ENCODE peak calls at places on chromosome 5, in five cellular contexts. Q is heart left ventricle, X is uterus, M is suprapubic skin, F is left lung. R is an unnamed sample. For H3K4me1, the result is how much of the 10 kb centered on the place peaks cover.

GRCh38 chr5:135335031-135335828 is 63.8 kb downstream of the MACROH2A1 start:
- DNase-seq in Q (no peak), F (no peak), X (no peak), M (no peak), R (no peak)

GRCh38 chr5:97243352-97243751 is 60.3 kb upstream of the RIOK2 start:
- DNase-seq in F (no peak), X (no peak), Q (no peak), M (no peak), R (no peak)

GRCh38 chr5:36685631-36686147 is 79.3 kb downstream of the SLC1A3 start:
- DNase-seq in X (no peak), F (no peak), M (no peak), Q (no peak), R (no peak)

GRCh38 chr5:170739446-170739845 is 44.1 kb upstream of the GABRP start:
- DNase-seq in M (no peak), Q (no peak), X (no peak), F (no peak), R (no peak)

GRCh38 chr5:180670586-180671359 is 21.4 kb upstream of the FLT4 start:
- DNase-seq in M (no peak), F (no peak), X (no peak), Q (peak), R (peak)

GRCh38 chr5:150009671-150010387 is 9.3 kb downstream of the HMGXB3 start:
- DNase-seq in Q (peak), X (no peak), F (no peak), M (no peak), R (no peak)

GRCh38 chr5:178287091-178287790 is 54.6 kb upstream of the PHYKPL start:
- DNase-seq in F (no peak), Q (no peak), X (no peak), M (no peak), R (no peak)

GRCh38 chr5:96661841-96662724 is at the start of gene CAST:
- DNase-seq in Q (peak), F (peak), X (peak), M (peak), R (peak)

GRCh38 chr5:154487541-154487940 is 9.5 kb upstream of the HAND1 start:
- DNase-seq in F (no peak), Q (no peak), M (peak), X (no peak), R (no peak)

GRCh38 chr5:108212775-108213346 is 169.0 kb downstream of the FBXL17 start:
- DNase-seq in F (peak), M (no peak), X (no peak), Q (no peak), R (no peak)

GRCh38 chr5:158152151-158152550 is 293.2 kb upstream of the CLINT1 start:
- DNase-seq in Q (no peak), M (no peak), F (no peak), X (no peak), R (no peak)

GRCh38 chr5:137336161-137336560 is 163.0 kb downstream of the SPOCK1 start:
- DNase-seq in Q (no peak), X (no peak), F (no peak), M (no peak), R (no peak)

GRCh38 chr5:174323878-174324281 is 278.4 kb downstream of the NSG2 start:
- DNase-seq in M (no peak), F (no peak), Q (no peak), X (no peak), R (no peak)

GRCh38 chr5:150567031-150567680 is 59.2 kb downstream of the NDST1 start:
- DNase-seq in M (no peak), X (no peak), Q (no peak), F (no peak), R (no peak)

GRCh38 chr5:170404398-170404797 is 15.2 kb upstream of the KCNMB1 start:
- DNase-seq in X (no peak), F (peak), Q (no peak), M (peak), R (no peak)

GRCh38 chr5:30765227-30765626 is 428.3 kb upstream of the CDH6 start:
- DNase-seq in M (no peak), X (no peak), F (no peak), Q (no peak), R (no peak)

GRCh38 chr5:97065475-97065874 is 76.9 kb downstream of the LIX1 start:
- DNase-seq in F (no peak), X (no peak), Q (no peak), M (no peak), R (no peak)

GRCh38 chr5:154447074-154447725 is 1.4 kb downstream of the SAP30L start:
- DNase-seq in X (no peak), Q (no peak), M (no peak), F (no peak), R (no peak)

GRCh38 chr5:176570044-176570443 is 20.9 kb downstream of the CDHR2 start:
- DNase-seq in M (no peak), X (no peak), F (no peak), Q (no peak), R (no peak)

DNA sequence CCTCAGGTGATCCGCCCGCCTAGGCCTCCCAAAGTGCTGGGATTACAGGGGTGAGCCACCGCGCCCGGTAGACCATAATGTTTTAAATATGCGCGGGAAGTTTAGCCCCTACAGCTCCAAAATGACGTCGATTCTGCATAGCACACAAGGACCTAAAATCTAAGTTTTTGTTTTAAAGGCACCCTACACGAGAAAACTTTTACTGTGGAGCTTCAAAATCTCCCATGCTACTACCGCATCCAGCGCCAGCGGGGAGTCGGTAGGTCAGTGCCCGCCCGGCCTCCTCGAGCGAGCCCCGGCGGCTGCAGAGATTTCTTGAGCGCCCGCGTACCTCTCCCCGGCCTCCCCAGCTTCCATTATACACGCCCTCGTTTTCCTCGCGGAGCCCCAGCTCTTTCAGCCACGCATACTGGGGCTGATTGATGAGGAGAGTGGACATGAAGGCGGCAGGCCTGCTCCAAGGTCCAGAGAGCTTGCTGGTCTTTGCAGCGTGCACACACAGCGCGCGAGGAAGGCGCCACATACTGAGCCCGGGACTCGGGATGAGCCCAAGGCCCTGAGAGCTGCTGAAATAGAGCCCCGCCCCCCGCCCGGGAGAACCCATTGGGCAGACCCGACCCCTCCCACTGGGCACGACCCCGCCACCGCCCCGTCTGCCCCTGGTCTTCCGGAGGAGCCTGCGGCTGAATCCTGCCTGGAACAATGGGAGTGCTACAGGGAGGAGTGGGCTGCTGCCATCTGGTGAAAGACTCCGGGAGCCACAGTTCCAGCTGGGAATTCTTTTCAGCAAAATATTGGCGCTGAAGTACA is at the start of gene ALDH7A1:
- DNase-seq in M (peak), F (peak), Q (peak), X (peak), R (peak)
- TF ChIP-seq CTCF in M (no peak), F (no peak), Q (peak), X (peak), R (peak)

GRCh38 chr5:80343067-80343466 is 23.3 kb downstream of the SPZ1 start:
- DNase-seq in Q (no peak), M (no peak), F (no peak), X (no peak), R (no peak)
- H3K27ac ChIP-seq in Q (no peak), M (no peak), F (no peak), X (no peak), R (no peak)

GRCh38 chr5:72645447-72645846 is 138.2 kb upstream of the ZNF366 start:
- DNase-seq in Q (no peak), X (no peak), M (no peak), F (no peak), R (no peak)

GRCh38 chr5:72646467-72646866 is 139.3 kb upstream of the ZNF366 start:
- DNase-seq in F (no peak), Q (no peak), X (no peak), M (no peak), R (no peak)

GRCh38 chr5:72649449-72649848 is 142.2 kb upstream of the ZNF366 start:
- DNase-seq in M (no peak), Q (no peak), F (no peak), X (peak), R (no peak)

GRCh38 chr5:72648511-72648910 is 141.3 kb upstream of the ZNF366 start:
- DNase-seq in Q (no peak), F (no peak), M (no peak), X (peak), R (no peak)

GRCh38 chr5:72647806-72648205 is 140.6 kb upstream of the ZNF366 start:
- DNase-seq in M (no peak), F (no peak), Q (no peak), X (no peak), R (no peak)
- H3K4me1 ChIP-seq in M (under half), F (under half), Q (under half), X (under half), R (under half)

DNA sequence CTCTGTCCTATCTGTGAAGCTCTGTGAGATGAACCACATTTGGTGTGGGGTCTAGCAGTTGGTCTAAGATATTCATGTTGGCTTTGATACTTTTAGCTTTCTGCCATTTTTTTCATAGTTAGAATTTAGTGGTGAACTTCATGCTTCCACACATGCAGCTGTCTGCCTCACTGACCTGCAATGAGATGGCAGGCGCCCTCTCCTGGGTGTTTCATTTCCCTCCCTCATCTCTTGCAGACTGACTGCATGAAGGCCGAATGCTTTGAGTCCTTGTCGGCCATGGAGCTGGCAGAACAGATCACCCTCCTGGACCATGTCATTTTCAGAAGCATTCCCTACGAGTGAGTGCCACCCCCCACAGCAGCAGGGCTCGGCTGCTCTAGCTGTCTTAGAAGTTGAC is 26.1 kb upstream of the CKMT2 start:
- DNase-seq in F (no peak), X (no peak), Q (no peak), M (no peak), R (no peak)
- TF ChIP-seq CTCF in F (no peak), X (no peak), Q (peak), M (no peak), R (no peak)

DNA sequence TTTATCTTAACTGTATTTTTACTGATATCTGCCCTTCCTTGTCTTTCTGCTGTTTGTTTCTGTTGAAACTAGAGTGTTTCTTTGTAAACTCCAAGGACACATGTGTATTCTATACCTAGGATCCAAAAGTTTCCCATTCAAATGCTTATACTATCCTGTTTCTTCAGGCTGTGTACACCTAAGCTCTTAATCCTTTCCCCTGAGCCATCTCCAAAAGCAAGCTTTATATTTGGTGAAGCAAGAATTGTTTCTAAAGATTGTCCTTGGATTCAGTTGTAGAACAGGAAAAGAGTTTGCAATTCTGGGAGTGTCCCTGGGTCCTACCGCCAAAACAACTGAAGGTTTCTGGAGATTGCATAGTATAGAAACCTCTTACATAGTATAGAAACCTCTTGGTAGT is 65.9 kb downstream of the CWC27 start:
- DNase-seq in Q (no peak), F (no peak), X (no peak), M (no peak), R (no peak)
- H3K27ac ChIP-seq in Q (no peak), F (no peak), X (no peak), M (no peak), R (no peak)

GRCh38 chr5:63687854-63688253 is 274.4 kb downstream of the HTR1A start:
- DNase-seq in X (no peak), M (no peak), Q (no peak), F (no peak), R (no peak)

GRCh38 chr5:63686938-63687337 is 275.3 kb downstream of the HTR1A start:
- DNase-seq in Q (no peak), F (no peak), M (no peak), X (no peak), R (no peak)
- H3K4me1 ChIP-seq in Q (under half), F (under half), M (under half), X (under half), R (under half)